ENCODE peak calls at places on chromosome 6, in seven cellular contexts. One of them, this sample, is unnamed.

GRCh38 chr6:170131351-170131750 is 159.5 kb downstream of the DLL1 start:
- DNase-seq in bronchial epithelial cell: no peak
- DNase-seq in HepG2: no peak
- DNase-seq in mucosa of descending colon: no peak
- DNase-seq in ovary: no peak
- DNase-seq in esophagus squamous epithelium: no peak
- DNase-seq in dorsolateral prefrontal cortex: no peak
- DNase-seq in this sample: no peak

GRCh38 chr6:168281826-168282225 is 37.8 kb downstream of the DACT2 start:
- DNase-seq in ovary: no peak
- DNase-seq in bronchial epithelial cell: no peak
- DNase-seq in dorsolateral prefrontal cortex: no peak
- DNase-seq in mucosa of descending colon: no peak
- DNase-seq in esophagus squamous epithelium: no peak
- DNase-seq in HepG2: no peak
- DNase-seq in this sample: no peak

GRCh38 chr6:71107935-71108420 is 151.1 kb upstream of the B3GAT2 start:
- DNase-seq in bronchial epithelial cell: peak
- DNase-seq in mucosa of descending colon: no peak
- DNase-seq in dorsolateral prefrontal cortex: no peak
- DNase-seq in esophagus squamous epithelium: no peak
- DNase-seq in HepG2: no peak
- DNase-seq in ovary: peak
- DNase-seq in this sample: no peak

GRCh38 chr6:10529231-10529801 is 8.2 kb downstream of the GCNT2 start:
- DNase-seq in ovary: no peak
- DNase-seq in dorsolateral prefrontal cortex: no peak
- DNase-seq in bronchial epithelial cell: peak
- DNase-seq in HepG2: peak
- DNase-seq in esophagus squamous epithelium: no peak
- DNase-seq in mucosa of descending colon: no peak
- DNase-seq in this sample: no peak

GRCh38 chr6:72622094-72622540 is 253 bp downstream of the KCNQ5 start:
- DNase-seq in bronchial epithelial cell: no peak
- DNase-seq in HepG2: no peak
- DNase-seq in esophagus squamous epithelium: no peak
- DNase-seq in ovary: peak
- DNase-seq in mucosa of descending colon: peak
- DNase-seq in dorsolateral prefrontal cortex: no peak
- DNase-seq in this sample: no peak

GRCh38 chr6:41040101-41040910 is 1.3 kb upstream of the UNC5CL start:
- DNase-seq in esophagus squamous epithelium: no peak
- DNase-seq in dorsolateral prefrontal cortex: no peak
- DNase-seq in ovary: no peak
- DNase-seq in HepG2: peak
- DNase-seq in mucosa of descending colon: peak
- DNase-seq in bronchial epithelial cell: peak
- DNase-seq in this sample: no peak

GRCh38 chr6:163264662-163265035 is 149.9 kb upstream of the QKI start:
- DNase-seq in esophagus squamous epithelium: no peak
- DNase-seq in HepG2: no peak
- DNase-seq in bronchial epithelial cell: no peak
- DNase-seq in mucosa of descending colon: no peak
- DNase-seq in ovary: no peak
- DNase-seq in dorsolateral prefrontal cortex: no peak
- DNase-seq in this sample: no peak

GRCh38 chr6:14716499-14717146 is 529.2 kb upstream of the JARID2 start:
- DNase-seq in mucosa of descending colon: no peak
- DNase-seq in esophagus squamous epithelium: no peak
- DNase-seq in HepG2: no peak
- DNase-seq in bronchial epithelial cell: peak
- DNase-seq in dorsolateral prefrontal cortex: no peak
- DNase-seq in ovary: no peak
- DNase-seq in this sample: no peak

GRCh38 chr6:153484056-153484455 is 353.0 kb upstream of the RGS17 start:
- DNase-seq in esophagus squamous epithelium: no peak
- DNase-seq in mucosa of descending colon: no peak
- DNase-seq in dorsolateral prefrontal cortex: no peak
- DNase-seq in ovary: no peak
- DNase-seq in bronchial epithelial cell: peak
- DNase-seq in HepG2: no peak
- DNase-seq in this sample: no peak

GRCh38 chr6:20693466-20694063 is 159.3 kb downstream of the CDKAL1 start:
- DNase-seq in HepG2: no peak
- DNase-seq in mucosa of descending colon: no peak
- DNase-seq in ovary: no peak
- DNase-seq in esophagus squamous epithelium: no peak
- DNase-seq in dorsolateral prefrontal cortex: no peak
- DNase-seq in bronchial epithelial cell: peak
- DNase-seq in this sample: no peak

GRCh38 chr6:157096522-157096921 is 226.8 kb downstream of the TMEM242 start:
- DNase-seq in dorsolateral prefrontal cortex: no peak
- DNase-seq in bronchial epithelial cell: no peak
- DNase-seq in mucosa of descending colon: no peak
- DNase-seq in esophagus squamous epithelium: no peak
- DNase-seq in ovary: no peak
- DNase-seq in HepG2: peak
- DNase-seq in this sample: no peak

GRCh38 chr6:112286756-112287155 is 32.4 kb upstream of the LAMA4 start:
- DNase-seq in HepG2: no peak
- DNase-seq in esophagus squamous epithelium: no peak
- DNase-seq in mucosa of descending colon: no peak
- DNase-seq in bronchial epithelial cell: no peak
- DNase-seq in dorsolateral prefrontal cortex: no peak
- DNase-seq in ovary: no peak
- DNase-seq in this sample: no peak

GRCh38 chr6:112286010-112286409 is 31.6 kb upstream of the LAMA4 start:
- DNase-seq in mucosa of descending colon: no peak
- DNase-seq in HepG2: no peak
- DNase-seq in ovary: no peak
- DNase-seq in bronchial epithelial cell: no peak
- DNase-seq in esophagus squamous epithelium: no peak
- DNase-seq in dorsolateral prefrontal cortex: no peak
- DNase-seq in this sample: no peak

GRCh38 chr6:112282217-112282616 is 27.9 kb upstream of the LAMA4 start:
- DNase-seq in ovary: peak
- DNase-seq in esophagus squamous epithelium: no peak
- DNase-seq in mucosa of descending colon: no peak
- DNase-seq in bronchial epithelial cell: peak
- DNase-seq in dorsolateral prefrontal cortex: peak
- DNase-seq in HepG2: no peak
- DNase-seq in this sample: no peak

GRCh38 chr6:112283621-112284020 is 29.3 kb upstream of the LAMA4 start:
- DNase-seq in dorsolateral prefrontal cortex: no peak
- DNase-seq in esophagus squamous epithelium: no peak
- DNase-seq in ovary: no peak
- DNase-seq in HepG2: no peak
- DNase-seq in bronchial epithelial cell: no peak
- DNase-seq in mucosa of descending colon: no peak
- DNase-seq in this sample: no peak

GRCh38 chr6:112284603-112285002 is 30.2 kb upstream of the LAMA4 start:
- DNase-seq in esophagus squamous epithelium: no peak
- DNase-seq in dorsolateral prefrontal cortex: no peak
- DNase-seq in ovary: no peak
- DNase-seq in mucosa of descending colon: no peak
- DNase-seq in HepG2: no peak
- DNase-seq in bronchial epithelial cell: no peak
- DNase-seq in this sample: no peak
- H3K4me3 ChIP-seq in esophagus squamous epithelium: no peak
- H3K4me3 ChIP-seq in dorsolateral prefrontal cortex: no peak
- H3K4me3 ChIP-seq in ovary: no peak
- H3K4me3 ChIP-seq in mucosa of descending colon: no peak
- H3K4me3 ChIP-seq in HepG2: no peak
- H3K4me3 ChIP-seq in bronchial epithelial cell: no peak
- H3K4me3 ChIP-seq in this sample: no peak

GRCh38 chr6:18343741-18344140 is 43.4 kb upstream of the RNF144B start:
- DNase-seq in dorsolateral prefrontal cortex: no peak
- DNase-seq in HepG2: no peak
- DNase-seq in esophagus squamous epithelium: no peak
- DNase-seq in bronchial epithelial cell: peak
- DNase-seq in ovary: no peak
- DNase-seq in mucosa of descending colon: no peak
- DNase-seq in this sample: no peak
- H3K4me3 ChIP-seq in dorsolateral prefrontal cortex: no peak
- H3K4me3 ChIP-seq in HepG2: no peak
- H3K4me3 ChIP-seq in esophagus squamous epithelium: no peak
- H3K4me3 ChIP-seq in bronchial epithelial cell: no peak
- H3K4me3 ChIP-seq in ovary: no peak
- H3K4me3 ChIP-seq in mucosa of descending colon: no peak
- H3K4me3 ChIP-seq in this sample: no peak

GRCh38 chr6:19478992-19479391 is 358.2 kb upstream of the ID4 start:
- DNase-seq in dorsolateral prefrontal cortex: no peak
- DNase-seq in HepG2: no peak
- DNase-seq in esophagus squamous epithelium: no peak
- DNase-seq in bronchial epithelial cell: peak
- DNase-seq in mucosa of descending colon: no peak
- DNase-seq in ovary: no peak
- DNase-seq in this sample: no peak
- H3K4me3 ChIP-seq in dorsolateral prefrontal cortex: no peak
- H3K4me3 ChIP-seq in HepG2: no peak
- H3K4me3 ChIP-seq in esophagus squamous epithelium: no peak
- H3K4me3 ChIP-seq in bronchial epithelial cell: no peak
- H3K4me3 ChIP-seq in mucosa of descending colon: no peak
- H3K4me3 ChIP-seq in ovary: no peak
- H3K4me3 ChIP-seq in this sample: no peak

GRCh38 chr6:1726341-1726763 is 116.6 kb downstream of the FOXC1 start:
- DNase-seq in ovary: no peak
- DNase-seq in esophagus squamous epithelium: no peak
- DNase-seq in HepG2: no peak
- DNase-seq in dorsolateral prefrontal cortex: no peak
- DNase-seq in bronchial epithelial cell: no peak
- DNase-seq in mucosa of descending colon: no peak
- DNase-seq in this sample: no peak

GRCh38 chr6:1722801-1723200 is 113.1 kb downstream of the FOXC1 start:
- DNase-seq in ovary: no peak
- DNase-seq in bronchial epithelial cell: no peak
- DNase-seq in mucosa of descending colon: no peak
- DNase-seq in esophagus squamous epithelium: no peak
- DNase-seq in HepG2: no peak
- DNase-seq in dorsolateral prefrontal cortex: no peak
- DNase-seq in this sample: no peak

GRCh38 chr6:1720620-1721322 is 111.1 kb downstream of the FOXC1 start:
- DNase-seq in bronchial epithelial cell: no peak
- DNase-seq in mucosa of descending colon: no peak
- DNase-seq in HepG2: no peak
- DNase-seq in ovary: no peak
- DNase-seq in dorsolateral prefrontal cortex: no peak
- DNase-seq in esophagus squamous epithelium: no peak
- DNase-seq in this sample: peak

GRCh38 chr6:1724124-1724523 is 114.4 kb downstream of the FOXC1 start:
- DNase-seq in HepG2: no peak
- DNase-seq in dorsolateral prefrontal cortex: no peak
- DNase-seq in bronchial epithelial cell: peak
- DNase-seq in esophagus squamous epithelium: no peak
- DNase-seq in ovary: no peak
- DNase-seq in mucosa of descending colon: no peak
- DNase-seq in this sample: peak

DNA sequence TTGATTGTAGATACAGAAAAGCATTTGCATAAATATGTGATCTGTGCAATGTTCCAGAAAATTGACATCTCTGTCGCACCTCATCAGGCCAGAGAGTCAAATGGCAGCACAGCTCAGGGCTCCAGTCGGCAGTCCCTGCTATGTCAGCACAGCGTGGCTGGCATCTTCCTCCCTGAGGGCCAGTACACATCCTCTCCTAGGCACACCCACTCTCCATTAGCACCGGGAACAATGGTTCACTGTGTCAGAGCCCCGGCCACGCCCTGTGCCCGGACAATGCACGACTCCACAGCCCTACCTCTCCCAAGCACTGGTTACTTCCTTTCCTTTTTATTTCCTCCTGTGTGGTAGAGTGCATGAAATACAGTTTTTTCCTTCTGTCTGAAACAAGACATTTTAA is 114.9 kb downstream of the FOXC1 start:
- DNase-seq in ovary: no peak
- DNase-seq in dorsolateral prefrontal cortex: no peak
- DNase-seq in bronchial epithelial cell: peak
- DNase-seq in HepG2: no peak
- DNase-seq in mucosa of descending colon: peak
- DNase-seq in esophagus squamous epithelium: no peak
- DNase-seq in this sample: no peak
- H3K4me3 ChIP-seq in ovary: no peak
- H3K4me3 ChIP-seq in dorsolateral prefrontal cortex: no peak
- H3K4me3 ChIP-seq in bronchial epithelial cell: no peak
- H3K4me3 ChIP-seq in HepG2: no peak
- H3K4me3 ChIP-seq in mucosa of descending colon: no peak
- H3K4me3 ChIP-seq in esophagus squamous epithelium: no peak
- H3K4me3 ChIP-seq in this sample: no peak

This sample was measured in LNCaP clone FGC.